ENCODE peak calls at places on chromosome 12, in eight cellular contexts. One of them, this sample, is unnamed.

GRCh38 chr12:89117448-89118034 is 234.8 kb downstream of the DUSP6 start:
- DNase-seq in MM.1S: no peak
- DNase-seq in tibial artery: no peak
- DNase-seq in cardiac muscle cell: no peak
- DNase-seq in heart right ventricle: no peak
- DNase-seq in HCT116: peak; percentile 80
- DNase-seq in mammary epithelial cell: peak; percentile 93
- DNase-seq in IMR-90: peak; percentile 2
- DNase-seq in this sample: no peak

GRCh38 chr12:25689996-25690501 is 137.0 kb upstream of the LMNTD1 start:
- DNase-seq in MM.1S: no peak
- DNase-seq in tibial artery: no peak
- DNase-seq in cardiac muscle cell: no peak
- DNase-seq in heart right ventricle: peak; percentile 52
- DNase-seq in HCT116: no peak
- DNase-seq in mammary epithelial cell: peak; percentile 71
- DNase-seq in IMR-90: no peak
- DNase-seq in this sample: no peak

GRCh38 chr12:12705833-12706520 is 10.0 kb upstream of the GPR19 start:
- DNase-seq in MM.1S: peak; percentile 64
- DNase-seq in tibial artery: no peak
- DNase-seq in cardiac muscle cell: no peak
- DNase-seq in heart right ventricle: peak; percentile 34
- DNase-seq in HCT116: no peak
- DNase-seq in mammary epithelial cell: no peak
- DNase-seq in IMR-90: no peak
- DNase-seq in this sample: no peak

GRCh38 chr12:132133952-132134652 is 10.0 kb downstream of the DDX51 start:
- DNase-seq in MM.1S: no peak
- DNase-seq in tibial artery: no peak
- DNase-seq in cardiac muscle cell: no peak
- DNase-seq in heart right ventricle: no peak
- DNase-seq in HCT116: no peak
- DNase-seq in mammary epithelial cell: no peak
- DNase-seq in IMR-90: no peak
- DNase-seq in this sample: no peak

GRCh38 chr12:76740501-76740900 is 23.4 kb upstream of the ZDHHC17 start:
- DNase-seq in MM.1S: no peak
- DNase-seq in tibial artery: no peak
- DNase-seq in cardiac muscle cell: no peak
- DNase-seq in heart right ventricle: no peak
- DNase-seq in HCT116: no peak
- DNase-seq in mammary epithelial cell: no peak
- DNase-seq in IMR-90: no peak
- DNase-seq in this sample: no peak

GRCh38 chr12:124556896-124557501 is 10.4 kb downstream of the NCOR2 start:
- DNase-seq in MM.1S: no peak
- DNase-seq in tibial artery: no peak
- DNase-seq in cardiac muscle cell: no peak
- DNase-seq in heart right ventricle: peak; percentile 44
- DNase-seq in HCT116: no peak
- DNase-seq in mammary epithelial cell: no peak
- DNase-seq in IMR-90: no peak
- DNase-seq in this sample: no peak

GRCh38 chr12:77133566-77133965 is 68.2 kb upstream of the E2F7 start:
- DNase-seq in MM.1S: peak; percentile 59
- DNase-seq in tibial artery: no peak
- DNase-seq in cardiac muscle cell: peak; percentile 89
- DNase-seq in heart right ventricle: peak; percentile 19
- DNase-seq in HCT116: no peak
- DNase-seq in mammary epithelial cell: peak; percentile 58
- DNase-seq in IMR-90: peak; percentile 65
- DNase-seq in this sample: no peak

GRCh38 chr12:69254046-69254445 is 14.7 kb downstream of the CPSF6 start:
- DNase-seq in MM.1S: peak; percentile 77
- DNase-seq in tibial artery: no peak
- DNase-seq in cardiac muscle cell: peak; percentile 59
- DNase-seq in heart right ventricle: no peak
- DNase-seq in HCT116: peak; percentile 33
- DNase-seq in mammary epithelial cell: peak; percentile 21
- DNase-seq in IMR-90: peak; percentile 46
- DNase-seq in this sample: no peak

DNA sequence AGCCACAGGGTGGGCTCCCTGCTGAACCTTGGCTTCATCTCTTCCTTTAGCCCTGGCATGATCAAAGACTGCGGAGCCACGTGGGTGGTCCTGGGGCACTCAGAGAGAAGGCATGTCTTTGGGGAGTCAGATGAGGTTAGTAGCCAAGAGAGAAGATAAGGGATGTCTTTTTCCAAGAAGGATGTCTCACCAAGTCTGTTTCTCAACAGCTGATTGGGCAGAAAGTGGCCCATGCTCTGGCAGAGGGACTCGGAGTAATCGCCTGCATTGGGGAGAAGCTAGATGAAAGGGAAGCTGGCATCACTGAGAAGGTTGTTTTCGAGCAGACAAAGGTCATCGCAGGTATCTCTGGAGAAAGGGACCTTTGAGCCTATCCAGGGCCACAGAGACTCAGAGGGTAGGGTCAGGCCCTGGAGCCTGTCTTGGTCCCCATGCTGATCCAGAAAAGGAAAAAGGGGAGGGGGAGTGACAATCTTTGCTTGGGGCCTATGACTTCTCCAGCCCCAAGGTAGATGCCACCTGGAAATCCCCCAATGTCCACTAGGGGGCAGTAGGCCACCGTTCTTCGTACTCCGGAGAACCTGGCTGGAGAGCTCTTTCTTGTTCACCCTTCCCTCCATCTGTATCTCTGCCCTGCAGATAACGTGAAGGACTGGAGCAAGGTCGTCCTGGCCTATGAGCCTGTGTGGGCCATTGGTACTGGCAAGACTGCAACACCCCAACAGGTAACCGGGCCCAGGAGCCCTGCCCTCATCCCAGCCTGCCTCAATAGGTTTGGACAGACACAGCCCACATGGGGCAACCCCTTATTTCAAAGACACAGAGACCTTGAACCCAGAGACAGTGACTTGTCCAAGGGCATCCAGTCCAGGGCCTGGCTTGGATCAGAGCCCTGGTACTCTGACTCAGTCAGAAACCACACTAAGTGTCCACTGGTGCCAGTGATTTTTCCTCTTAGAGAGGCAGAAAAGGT is 2.0 kb downstream of the TPI1 start:
- DNase-seq in MM.1S: peak; percentile 81
- DNase-seq in tibial artery: peak; percentile 85
- DNase-seq in cardiac muscle cell: peak; percentile 90
- DNase-seq in heart right ventricle: peak; percentile 71
- DNase-seq in HCT116: peak; percentile 64
- DNase-seq in mammary epithelial cell: peak; percentile 62
- DNase-seq in IMR-90: peak; percentile 70
- DNase-seq in this sample: peak; percentile 48
- H3K4me3 ChIP-seq in MM.1S: peak overlapping the region; percentile 92
- H3K4me3 ChIP-seq in tibial artery: peak overlapping the region; percentile 94
- H3K4me3 ChIP-seq in cardiac muscle cell: peak overlapping the region; percentile 97
- H3K4me3 ChIP-seq in heart right ventricle: peak overlapping the region; percentile 81
- H3K4me3 ChIP-seq in HCT116: peak overlapping the region; percentile 99
- H3K4me3 ChIP-seq in mammary epithelial cell: peak overlapping the region; percentile 99
- H3K4me3 ChIP-seq in IMR-90: peak overlapping the region; percentile 87
- H3K4me3 ChIP-seq in this sample: peak overlapping the region; percentile 90

GRCh38 chr12:112112423-112113132 is 4.0 kb upstream of the NAA25 start:
- DNase-seq in MM.1S: no peak
- DNase-seq in tibial artery: peak; percentile 37
- DNase-seq in cardiac muscle cell: no peak
- DNase-seq in heart right ventricle: no peak
- DNase-seq in HCT116: peak; percentile 84
- DNase-seq in mammary epithelial cell: peak; percentile 94
- DNase-seq in IMR-90: no peak
- DNase-seq in this sample: no peak

GRCh38 chr12:112116232-112117060 is 7.9 kb upstream of the NAA25 start:
- DNase-seq in MM.1S: peak; percentile 38
- DNase-seq in tibial artery: peak; percentile 80
- DNase-seq in cardiac muscle cell: peak; percentile 91
- DNase-seq in heart right ventricle: peak; percentile 73
- DNase-seq in HCT116: peak; percentile 23
- DNase-seq in mammary epithelial cell: no peak
- DNase-seq in IMR-90: peak; percentile 61
- DNase-seq in this sample: no peak

GRCh38 chr12:112111931-112112330 is 3.3 kb upstream of the NAA25 start:
- DNase-seq in MM.1S: no peak
- DNase-seq in tibial artery: peak; percentile 55
- DNase-seq in cardiac muscle cell: no peak
- DNase-seq in heart right ventricle: no peak
- DNase-seq in HCT116: no peak
- DNase-seq in mammary epithelial cell: no peak
- DNase-seq in IMR-90: no peak
- DNase-seq in this sample: no peak

GRCh38 chr12:112117685-112118084 is 7.7 kb upstream of the TRAFD1 start:
- DNase-seq in MM.1S: no peak
- DNase-seq in tibial artery: no peak
- DNase-seq in cardiac muscle cell: no peak
- DNase-seq in heart right ventricle: no peak
- DNase-seq in HCT116: no peak
- DNase-seq in mammary epithelial cell: no peak
- DNase-seq in IMR-90: no peak
- DNase-seq in this sample: no peak

DNA sequence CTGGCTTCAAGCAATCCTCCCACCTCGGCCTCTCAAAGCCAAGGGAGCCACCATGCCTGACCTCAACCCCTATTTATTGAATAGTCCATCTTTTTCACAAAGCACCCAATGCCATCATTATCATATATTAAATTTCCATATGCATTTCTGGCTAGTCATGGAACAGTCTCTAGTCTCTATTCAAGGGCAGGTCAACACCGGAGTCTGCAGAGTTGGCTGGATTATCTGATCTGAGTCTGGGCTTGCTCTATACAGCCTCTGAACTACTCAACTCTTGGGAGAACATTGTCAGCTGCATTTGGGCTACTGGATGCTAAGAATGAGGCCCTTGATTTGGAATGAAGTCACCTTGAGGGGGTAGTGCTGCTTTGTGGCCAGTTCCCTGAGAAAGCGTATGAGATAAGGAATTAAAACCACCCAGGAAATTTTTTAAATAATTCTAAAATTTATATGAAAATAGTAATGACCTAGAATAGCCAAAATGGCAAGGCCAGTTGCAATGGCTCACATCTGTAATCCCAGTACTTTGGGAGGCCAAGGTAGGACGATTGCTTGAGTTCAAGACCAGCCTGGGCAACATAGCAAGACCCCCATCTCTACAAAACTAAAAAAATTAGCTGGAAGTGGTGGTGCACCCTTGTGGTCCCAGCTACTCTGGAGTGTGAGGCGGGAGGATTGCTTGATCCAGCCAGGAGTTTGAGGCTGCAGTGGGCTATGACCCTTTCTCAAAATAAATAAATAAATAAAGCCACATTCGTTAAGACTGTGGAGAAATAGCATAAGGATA is 6.9 kb upstream of the NAA25 start:
- DNase-seq in MM.1S: no peak
- DNase-seq in tibial artery: no peak
- DNase-seq in cardiac muscle cell: no peak
- DNase-seq in heart right ventricle: no peak
- DNase-seq in HCT116: no peak
- DNase-seq in mammary epithelial cell: no peak
- DNase-seq in IMR-90: no peak
- DNase-seq in this sample: no peak
- H3K27ac ChIP-seq in MM.1S: no peak overlapping the region
- H3K27ac ChIP-seq in tibial artery: no peak overlapping the region
- H3K27ac ChIP-seq in cardiac muscle cell: peak overlapping the region; percentile 95
- H3K27ac ChIP-seq in heart right ventricle: peak overlapping the region; percentile 66
- H3K27ac ChIP-seq in HCT116: no peak overlapping the region
- H3K27ac ChIP-seq in mammary epithelial cell: no peak overlapping the region
- H3K27ac ChIP-seq in IMR-90: no peak overlapping the region
- H3K27ac ChIP-seq in this sample: no peak overlapping the region

GRCh38 chr12:57001448-57001906 is 4.9 kb downstream of the ZBTB39 start:
- DNase-seq in MM.1S: peak; percentile 58
- DNase-seq in tibial artery: no peak
- DNase-seq in cardiac muscle cell: peak; percentile 81
- DNase-seq in heart right ventricle: peak; percentile 60
- DNase-seq in HCT116: peak; percentile 44
- DNase-seq in mammary epithelial cell: peak; percentile 20
- DNase-seq in IMR-90: peak; percentile 60
- DNase-seq in this sample: no peak

GRCh38 chr12:56998981-56999380 is 7.4 kb downstream of the ZBTB39 start:
- DNase-seq in MM.1S: peak; percentile 84
- DNase-seq in tibial artery: no peak
- DNase-seq in cardiac muscle cell: no peak
- DNase-seq in heart right ventricle: no peak
- DNase-seq in HCT116: no peak
- DNase-seq in mammary epithelial cell: no peak
- DNase-seq in IMR-90: no peak
- DNase-seq in this sample: no peak

GRCh38 chr12:57000393-57000792 is 6.0 kb downstream of the ZBTB39 start:
- DNase-seq in MM.1S: no peak
- DNase-seq in tibial artery: no peak
- DNase-seq in cardiac muscle cell: no peak
- DNase-seq in heart right ventricle: no peak
- DNase-seq in HCT116: no peak
- DNase-seq in mammary epithelial cell: no peak
- DNase-seq in IMR-90: peak; percentile 27
- DNase-seq in this sample: no peak

GRCh38 chr12:56998316-56998715 is 8.0 kb downstream of the ZBTB39 start:
- DNase-seq in MM.1S: no peak
- DNase-seq in tibial artery: no peak
- DNase-seq in cardiac muscle cell: no peak
- DNase-seq in heart right ventricle: no peak
- DNase-seq in HCT116: no peak
- DNase-seq in mammary epithelial cell: no peak
- DNase-seq in IMR-90: no peak
- DNase-seq in this sample: no peak

DNA sequence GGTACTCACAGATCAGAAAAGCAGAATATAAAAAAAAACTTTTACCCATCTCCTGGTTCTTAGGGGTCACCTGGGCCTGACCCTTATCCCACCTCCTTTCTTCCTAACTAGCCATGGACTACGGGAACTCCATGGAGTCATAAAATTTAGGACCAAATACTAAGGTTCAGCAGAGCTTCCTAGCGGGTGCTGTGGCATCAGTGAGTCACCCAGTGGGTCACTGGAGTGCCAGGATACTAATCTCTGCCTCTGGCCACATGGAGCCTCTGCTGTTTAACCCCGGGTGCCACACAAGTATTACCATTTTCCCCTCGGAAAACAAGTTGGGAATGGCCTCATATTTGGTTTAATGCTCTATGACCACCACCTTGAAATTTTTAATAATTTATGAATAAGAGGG is 6.9 kb downstream of the ZBTB39 start:
- DNase-seq in MM.1S: no peak
- DNase-seq in tibial artery: no peak
- DNase-seq in cardiac muscle cell: no peak
- DNase-seq in heart right ventricle: no peak
- DNase-seq in HCT116: no peak
- DNase-seq in mammary epithelial cell: no peak
- DNase-seq in IMR-90: no peak
- DNase-seq in this sample: no peak
- TF ChIP-seq CTCF in MM.1S: no peak
- TF ChIP-seq CTCF in tibial artery: no peak
- TF ChIP-seq CTCF in cardiac muscle cell: no peak
- TF ChIP-seq CTCF in heart right ventricle: no peak
- TF ChIP-seq CTCF in HCT116: no peak
- TF ChIP-seq CTCF in mammary epithelial cell: no peak
- TF ChIP-seq CTCF in IMR-90: no peak
- TF ChIP-seq CTCF in this sample: no peak

GRCh38 chr12:122920687-122921086 is 24.8 kb upstream of the VPS37B start:
- DNase-seq in MM.1S: no peak
- DNase-seq in tibial artery: no peak
- DNase-seq in cardiac muscle cell: no peak
- DNase-seq in heart right ventricle: no peak
- DNase-seq in HCT116: no peak
- DNase-seq in mammary epithelial cell: no peak
- DNase-seq in IMR-90: no peak
- DNase-seq in this sample: no peak

GRCh38 chr12:122921917-122922316 is 26.0 kb upstream of the VPS37B start:
- DNase-seq in MM.1S: no peak
- DNase-seq in tibial artery: no peak
- DNase-seq in cardiac muscle cell: no peak
- DNase-seq in heart right ventricle: no peak
- DNase-seq in HCT116: no peak
- DNase-seq in mammary epithelial cell: no peak
- DNase-seq in IMR-90: no peak
- DNase-seq in this sample: no peak

GRCh38 chr12:122917508-122918227 is 21.7 kb upstream of the VPS37B start:
- DNase-seq in MM.1S: no peak
- DNase-seq in tibial artery: peak; percentile 72
- DNase-seq in cardiac muscle cell: peak; percentile 58
- DNase-seq in heart right ventricle: peak; percentile 53
- DNase-seq in HCT116: no peak
- DNase-seq in mammary epithelial cell: peak; percentile 68
- DNase-seq in IMR-90: peak; percentile 73
- DNase-seq in this sample: no peak

DNA sequence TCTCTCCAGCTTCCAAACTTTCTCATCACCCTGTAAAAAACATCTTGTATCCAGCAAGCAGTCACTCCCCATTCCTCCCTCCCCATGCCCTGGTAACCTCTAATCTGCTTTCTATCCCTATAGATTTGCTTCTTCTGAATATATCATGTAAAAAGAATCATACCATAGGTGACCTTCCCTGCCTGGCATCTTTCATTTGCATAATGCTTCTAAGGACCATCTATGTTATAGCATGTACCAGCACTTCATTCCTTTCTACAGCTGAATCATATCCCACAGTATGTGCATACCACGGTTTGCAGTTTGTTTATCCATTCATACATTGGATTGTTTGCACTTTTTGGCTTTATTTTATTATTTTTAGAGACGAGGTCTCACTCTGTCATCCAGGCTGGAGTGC is 22.9 kb upstream of the VPS37B start:
- DNase-seq in MM.1S: no peak
- DNase-seq in tibial artery: no peak
- DNase-seq in cardiac muscle cell: no peak
- DNase-seq in heart right ventricle: no peak
- DNase-seq in HCT116: no peak
- DNase-seq in mammary epithelial cell: no peak
- DNase-seq in IMR-90: peak; percentile 69
- DNase-seq in this sample: peak; percentile 32
- H3K4me3 ChIP-seq in MM.1S: no peak overlapping the region
- H3K4me3 ChIP-seq in tibial artery: no peak overlapping the region
- H3K4me3 ChIP-seq in cardiac muscle cell: no peak overlapping the region
- H3K4me3 ChIP-seq in heart right ventricle: no peak overlapping the region
- H3K4me3 ChIP-seq in HCT116: no peak overlapping the region
- H3K4me3 ChIP-seq in mammary epithelial cell: no peak overlapping the region
- H3K4me3 ChIP-seq in IMR-90: no peak overlapping the region
- H3K4me3 ChIP-seq in this sample: no peak overlapping the region